ENCODE peak calls at places on chromosomes 6 and 20, in eight cellular contexts. P is cardiac septum; J is NCI-H1105; K is GM23248; Y is endothelial cell; U is kidney epithelial cell; Q is stimulated activated naive B cell treated with anti-CD40 and anti-IgM and Interleukin-4, amounts not matched to agents 10 μg/mL and 1 μg/mL and 100 μg/mL, for 72 hours; T is BJ. D is an unnamed sample.

GRCh38 chr6:15322781-15323536 is 77.1 kb downstream of the JARID2 start:
- DNase-seq in U (no peak), T (no peak), K (no peak), J (no peak), P (no peak), Q (no peak), Y (no peak), D (no peak)

GRCh38 chr20:17210983-17211382 is 15.9 kb upstream of the PCSK2 start:
- DNase-seq in P (no peak), J (no peak), Y (no peak), K (peak; percentile 16), U (peak; percentile 67), T (no peak), Q (no peak), D (no peak)

GRCh38 chr6:145225500-145225899 is 509.8 kb downstream of the EPM2A start:
- DNase-seq in U (no peak), Q (no peak), J (no peak), Y (no peak), T (no peak), P (no peak), K (no peak), D (no peak)

GRCh38 chr20:46089076-46089337 is 755 bp downstream of the NCOA5 start:
- DNase-seq in K (peak; percentile 69), J (no peak), T (no peak), P (no peak), Y (no peak), U (no peak), Q (no peak), D (no peak)

GRCh38 chr6:78530208-78530607 is 337.1 kb upstream of the IRAK1BP1 start:
- DNase-seq in U (no peak), J (no peak), Y (no peak), T (no peak), P (no peak), Q (no peak), K (no peak), D (no peak)

GRCh38 chr6:17863971-17864754 is 123.3 kb downstream of the KIF13A start:
- DNase-seq in J (no peak), U (peak; percentile 69), K (peak; percentile 93), P (no peak), Y (no peak), Q (no peak), T (peak; percentile 59), D (peak; percentile 53)

GRCh38 chr6:118546164-118546929 is 1.7 kb upstream of the PLN start:
- DNase-seq in T (no peak), U (no peak), K (no peak), Y (no peak), P (no peak), J (no peak), Q (no peak), D (no peak)

GRCh38 chr6:144305985-144306384 is 20.9 kb downstream of the UTRN start:
- DNase-seq in Y (no peak), K (peak; percentile 19), U (no peak), J (no peak), T (no peak), Q (no peak), P (no peak), D (no peak)

D was measured in MG63.